ENCODE peak calls at places on chromosomes 16 and 17, in four cellular contexts. W is H1, L is HepG2, P is HCT116. X is an unnamed sample. For H3K9me3, the result is how much of the 10 kb centered on the place peaks cover.

GRCh38 chr16:65884018-65884417 is 482.5 kb upstream of the CDH5 start:
- DNase-seq in P (no peak), L (no peak), W (no peak), X (no peak)

GRCh38 chr16:351804-352520 is 561 bp downstream of the AXIN1 start:
- DNase-seq in L (no peak), W (no peak), P (no peak), X (no peak)

GRCh38 chr17:36628576-36628975 is 27.2 kb downstream of the MRM1 start:
- DNase-seq in L (no peak), P (no peak), W (no peak), X (no peak)

GRCh38 chr17:38674013-38674748 is 576 bp downstream of the EPOP start:
- DNase-seq in P (no peak), L (no peak), W (no peak), X (no peak)

GRCh38 chr16:68105611-68106010 is 20.4 kb downstream of the NFATC3 start:
- DNase-seq in W (no peak), L (no peak), P (no peak), X (no peak)

GRCh38 chr17:15273141-15273793 is 8.1 kb upstream of the PMP22 start:
- DNase-seq in W (no peak), L (no peak), P (no peak), X (no peak)

GRCh38 chr17:40596261-40596919 is 31.1 kb upstream of the CCR7 start:
- DNase-seq in P (peak), W (no peak), L (peak), X (no peak)

GRCh38 chr17:601462-602303 is 113.0 kb downstream of the VPS53 start:
- DNase-seq in W (no peak), P (no peak), L (no peak), X (no peak)

GRCh38 chr17:73650147-73650546 is 5.9 kb upstream of the SDK2 start:
- DNase-seq in L (no peak), W (no peak), P (no peak), X (no peak)

GRCh38 chr16:31519746-31520145 is 8.0 kb upstream of the AHSP start:
- DNase-seq in P (no peak), W (no peak), L (no peak), X (no peak)

GRCh38 chr16:4615389-4616046 is 830 bp upstream of the UBALD1 start:
- DNase-seq in W (no peak), L (no peak), P (no peak), X (no peak)

GRCh38 chr17:348692-349425 is 3.7 kb downstream of the RPH3AL start:
- DNase-seq in P (no peak), L (peak), W (no peak), X (no peak)

GRCh38 chr16:77402672-77403071 is 32.2 kb downstream of the ADAMTS18 start:
- DNase-seq in P (no peak), L (no peak), W (no peak), X (no peak)
- TF ChIP-seq POLR2AphosphoS5 in P (no peak), L (no peak), W (no peak), X (no peak)

DNA sequence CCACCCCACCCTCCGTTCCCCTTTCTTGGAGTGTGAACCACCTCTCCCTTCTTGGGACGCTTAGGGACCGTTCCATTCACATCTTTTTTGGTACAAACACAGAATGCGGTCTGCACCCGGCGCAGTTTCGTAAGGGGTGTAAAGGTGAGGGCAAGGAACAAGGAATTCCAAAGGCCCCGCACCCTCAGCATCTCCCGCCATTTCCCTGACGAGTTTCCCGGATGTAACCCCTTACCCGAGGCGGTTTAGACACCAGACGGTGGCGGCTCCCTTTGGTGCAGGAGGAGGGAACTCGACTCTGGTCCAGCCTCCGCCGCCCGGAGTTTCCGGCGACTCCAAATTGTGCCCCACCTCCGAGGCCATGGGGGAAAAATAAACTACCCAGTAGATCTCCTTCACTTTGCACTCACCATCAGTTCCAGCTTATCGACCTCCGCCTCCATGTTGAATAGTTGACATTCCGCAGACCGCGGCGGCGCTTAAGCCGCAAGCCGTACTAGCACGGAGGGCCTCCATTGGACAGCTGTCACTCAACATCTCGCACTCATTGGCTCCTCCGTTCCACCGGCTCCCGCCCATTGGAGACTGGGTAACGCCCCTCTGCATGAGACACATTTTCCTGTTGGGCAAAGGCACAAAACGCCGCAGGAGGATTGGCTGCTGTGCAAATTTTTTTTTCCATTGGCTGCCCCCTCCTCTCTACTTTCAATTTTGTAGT is at the start of gene SKA2:
- DNase-seq in L (no peak), P (no peak), W (peak), X (no peak)
- TF ChIP-seq EZH2 in L (no peak), P (no peak), W (no peak), X (no peak)

GRCh38 chr17:82949361-82949760 is 109.5 kb upstream of the ZNF750 start:
- DNase-seq in L (no peak), P (no peak), W (no peak), X (no peak)

GRCh38 chr17:82948081-82948511 is 108.3 kb upstream of the ZNF750 start:
- DNase-seq in W (no peak), L (no peak), P (no peak), X (no peak)

GRCh38 chr17:82946081-82946480 is 106.3 kb upstream of the ZNF750 start:
- DNase-seq in L (no peak), W (no peak), P (no peak), X (no peak)

GRCh38 chr17:82948957-82949356 is 109.1 kb upstream of the ZNF750 start:
- DNase-seq in L (no peak), W (no peak), P (no peak), X (no peak)

DNA sequence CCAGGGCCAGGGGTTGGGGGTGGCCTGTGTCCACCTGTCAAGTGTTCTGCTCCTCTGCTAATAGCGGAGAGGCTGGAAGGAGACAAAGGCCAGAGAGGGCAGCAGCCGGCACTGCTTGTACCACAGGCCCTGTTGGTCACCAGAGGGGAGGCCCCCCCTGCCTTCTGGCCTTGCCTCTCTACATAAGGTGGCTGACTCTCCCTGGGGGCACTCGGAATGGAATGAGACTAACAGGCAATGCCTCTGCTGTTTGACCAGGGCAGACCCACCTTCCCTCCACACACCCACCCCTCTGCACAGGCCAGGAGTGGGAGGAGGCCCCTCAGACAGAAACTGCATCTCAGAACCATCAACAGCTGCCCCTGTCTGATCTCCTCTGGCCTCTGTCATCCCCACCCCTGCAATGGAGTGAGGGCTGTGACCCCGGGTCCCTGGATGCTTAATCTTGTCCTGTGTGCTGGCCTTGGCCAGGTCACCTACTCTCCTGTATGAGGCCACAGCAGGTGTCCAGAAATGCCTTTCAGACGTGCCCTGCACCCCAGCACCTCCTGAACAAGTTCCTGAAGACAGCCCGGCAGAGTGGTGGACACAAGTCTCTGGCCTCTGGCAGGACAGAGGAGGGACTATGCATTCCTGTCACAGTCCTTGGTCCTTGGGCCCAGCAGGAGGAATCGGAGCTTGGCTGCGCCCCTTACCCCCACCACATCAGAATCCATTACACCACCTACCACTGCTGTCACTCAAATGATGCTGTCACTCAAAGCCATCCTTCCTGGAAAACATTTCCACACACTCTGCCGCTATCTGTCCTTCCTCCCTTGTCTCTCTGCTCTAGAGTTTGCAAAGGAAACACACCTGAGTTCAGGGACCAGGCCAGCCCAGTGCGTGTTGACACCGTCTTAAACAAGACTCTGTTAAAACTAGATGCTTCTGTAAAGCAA is 107.5 kb upstream of the ZNF750 start:
- DNase-seq in L (no peak), P (no peak), W (no peak), X (no peak)
- H3K9me3 ChIP-seq in L (under half), P (under half), W (half or more), X (under half)

GRCh38 chr17:59361386-59361785 is 29.9 kb downstream of the YPEL2 start:
- DNase-seq in P (no peak), L (no peak), W (no peak), X (no peak)

GRCh38 chr17:59365383-59365981 is 34.0 kb downstream of the YPEL2 start:
- DNase-seq in W (no peak), P (no peak), L (peak), X (no peak)

GRCh38 chr17:59366040-59366757 is 34.7 kb downstream of the YPEL2 start:
- DNase-seq in W (peak), P (no peak), L (peak), X (no peak)

GRCh38 chr17:59362811-59363205 is 31.4 kb downstream of the YPEL2 start:
- DNase-seq in P (no peak), W (no peak), L (no peak), X (no peak)

GRCh38 chr17:59361916-59362810 is 30.7 kb downstream of the YPEL2 start:
- DNase-seq in P (no peak), W (no peak), L (no peak), X (no peak)
- TF ChIP-seq POLR2AphosphoS5 in P (no peak), W (no peak), L (no peak), X (no peak)

GRCh38 chr17:74987909-74988711 is 678 bp downstream of the CDR2L start:
- DNase-seq in W (no peak), P (no peak), L (no peak), X (no peak)

GRCh38 chr17:74987418-74987908 is at the start of gene CDR2L:
- DNase-seq in L (peak), W (peak), P (peak), X (peak)

GRCh38 chr17:74981979-74982662 is 5.3 kb upstream of the CDR2L start:
- DNase-seq in L (peak), P (peak), W (no peak), X (no peak)

GRCh38 chr17:74990581-74991105 is 3.2 kb downstream of the CDR2L start:
- DNase-seq in P (no peak), W (no peak), L (no peak), X (no peak)

GRCh38 chr17:74986206-74986576 is 1.2 kb upstream of the CDR2L start:
- DNase-seq in L (no peak), W (no peak), P (no peak), X (no peak)
- TF ChIP-seq EZH2 in L (no peak), W (no peak), P (no peak), X (no peak)